ENCODE peak calls at places on chromosome 12, in ten cellular contexts. A is choroid plexus epithelial cell; M is right atrium auricular region; D is Ammon's horn; E is skeletal muscle cell; G is C1 segment of cervical spinal cord; X is activated CD8-positive, alpha-beta memory T cell treated with anti-CD3 and anti-CD28 coated beads for 4 hours; B is HEK293T; C is stimulated activated CD8-positive, alpha-beta memory T cell treated with anti-CD3 and anti-CD28 coated beads, Interleukin-4, amount 100 ng/mL, for 24 hours; W is CD8-positive, alpha-beta T cell. Q is an unnamed sample.

GRCh38 chr12:14384783-14385638 is 19.5 kb downstream of the ATF7IP start:
- DNase-seq in A (peak; percentile 98), M (no peak), D (peak; percentile 77), E (peak; percentile 81), G (peak; percentile 79), X (peak; percentile 14), B (peak; percentile 52), C (no peak), W (peak; percentile 26), Q (peak; percentile 95)

GRCh38 chr12:19456176-19456575 is 16.9 kb downstream of the AEBP2 start:
- DNase-seq in A (no peak), M (no peak), D (no peak), E (no peak), G (no peak), X (no peak), B (no peak), C (no peak), W (no peak), Q (no peak)

GRCh38 chr12:6038160-6038559 is 86.3 kb downstream of the VWF start:
- DNase-seq in A (peak; percentile 90), M (no peak), D (peak; percentile 39), E (no peak), G (no peak), X (no peak), B (peak; percentile 79), C (no peak), W (no peak), Q (peak; percentile 76)

GRCh38 chr12:74552201-74552600 is 14.6 kb downstream of the ATXN7L3B start:
- DNase-seq in A (peak; percentile 5), M (no peak), D (no peak), E (no peak), G (no peak), X (no peak), B (peak; percentile 10), C (no peak), W (no peak), Q (no peak)

GRCh38 chr12:94421868-94422740 is 37.6 kb downstream of the CEP83 start:
- DNase-seq in A (no peak), M (no peak), D (no peak), E (no peak), G (no peak), X (no peak), B (no peak), C (no peak), W (no peak), Q (no peak)

GRCh38 chr12:89844539-89844938 is 135.9 kb upstream of the ATP2B1 start:
- DNase-seq in A (no peak), M (no peak), D (no peak), E (no peak), G (no peak), X (no peak), B (no peak), C (no peak), W (no peak), Q (no peak)

GRCh38 chr12:124352839-124353238 is 57.9 kb downstream of the RFLNA start:
- DNase-seq in A (peak; percentile 45), M (no peak), D (peak; percentile 24), E (no peak), G (no peak), X (no peak), B (no peak), C (no peak), W (no peak), Q (no peak)

GRCh38 chr12:107593713-107594381 is 91.8 kb upstream of the PWP1 start:
- DNase-seq in A (no peak), M (no peak), D (no peak), E (no peak), G (no peak), X (no peak), B (peak; percentile 39), C (no peak), W (no peak), Q (no peak)

GRCh38 chr12:49588281-49588680 is 17.2 kb downstream of the FAM186B start:
- DNase-seq in A (no peak), M (no peak), D (no peak), E (no peak), G (no peak), X (no peak), B (no peak), C (no peak), W (no peak), Q (no peak)

GRCh38 chr12:69987453-69988102 is 162.6 kb downstream of the MYRFL start:
- DNase-seq in A (peak; percentile 90), M (no peak), D (no peak), E (peak; percentile 92), G (no peak), X (no peak), B (no peak), C (no peak), W (no peak), Q (peak; percentile 94)

GRCh38 chr12:98399532-98399931 is 115.9 kb upstream of the TMPO start:
- DNase-seq in A (peak; percentile 91), M (no peak), D (peak; percentile 26), E (peak; percentile 48), G (no peak), X (peak; percentile 43), B (peak; percentile 38), C (peak; percentile 52), W (peak; percentile 6), Q (peak; percentile 78)

GRCh38 chr12:80709811-80710726 is 2.6 kb downstream of the MYF6 start:
- DNase-seq in A (peak; percentile 7), M (no peak), D (no peak), E (no peak), G (no peak), X (no peak), B (peak; percentile 28), C (no peak), W (no peak), Q (no peak)

GRCh38 chr12:123513805-123514204 is 19.7 kb downstream of the RILPL1 start:
- DNase-seq in A (no peak), M (peak; percentile 73), D (no peak), E (no peak), G (no peak), X (no peak), B (no peak), C (no peak), W (no peak), Q (no peak)

GRCh38 chr12:5432011-5432400 is at the start of gene NTF3:
- DNase-seq in A (peak; percentile 11), M (no peak), D (no peak), E (no peak), G (peak; percentile 31), X (no peak), B (peak; percentile 37), C (no peak), W (no peak), Q (peak; percentile 76)

GRCh38 chr12:77510985-77511384 is 319.7 kb upstream of the NAV3 start:
- DNase-seq in A (no peak), M (no peak), D (no peak), E (no peak), G (no peak), X (no peak), B (no peak), C (no peak), W (no peak), Q (no peak)

GRCh38 chr12:31219521-31219920 is 106.4 kb downstream of the SINHCAF start:
- DNase-seq in A (no peak), M (no peak), D (no peak), E (no peak), G (no peak), X (no peak), B (no peak), C (no peak), W (no peak), Q (no peak)

GRCh38 chr12:120821878-120822277 is 82.3 kb downstream of the SPPL3 start:
- DNase-seq in A (no peak), M (no peak), D (no peak), E (no peak), G (no peak), X (no peak), B (no peak), C (no peak), W (no peak), Q (no peak)

GRCh38 chr12:64532734-64533351 is 77.5 kb upstream of the RASSF3 start:
- DNase-seq in A (no peak), M (no peak), D (no peak), E (no peak), G (no peak), X (no peak), B (no peak), C (no peak), W (no peak), Q (no peak)

GRCh38 chr12:65335021-65335714 is 56.7 kb downstream of the MSRB3 start:
- DNase-seq in A (peak; percentile 97), M (no peak), D (peak; percentile 10), E (peak; percentile 86), G (no peak), X (no peak), B (no peak), C (no peak), W (no peak), Q (peak; percentile 95)

GRCh38 chr12:121515615-121516014 is 65.2 kb downstream of the KDM2B start:
- DNase-seq in A (no peak), M (no peak), D (no peak), E (no peak), G (no peak), X (no peak), B (no peak), C (no peak), W (no peak), Q (no peak)

GRCh38 chr12:50017047-50017446 is 8.2 kb downstream of the RACGAP1 start:
- DNase-seq in A (peak; percentile 95), M (peak; percentile 86), D (peak; percentile 79), E (peak; percentile 86), G (no peak), X (no peak), B (no peak), C (no peak), W (no peak), Q (peak; percentile 93)